ENCODE peak calls at places on chromosomes 7 and 10, in four cellular contexts. M is dorsolateral prefrontal cortex, F is ureter, L is H54. G is an unnamed sample.

GRCh38 chr7:29248713-29249382 is 54.3 kb downstream of the CHN2 start:
- DNase-seq in F (no peak), M (no peak), L (no peak), G (no peak)

GRCh38 chr10:113350311-113350710 is 202.5 kb upstream of the HABP2 start:
- DNase-seq in F (no peak), M (no peak), L (no peak), G (no peak)

GRCh38 chr10:15444105-15445021 is 73.3 kb upstream of the FAM171A1 start:
- DNase-seq in F (no peak), M (no peak), L (no peak), G (no peak)

GRCh38 chr7:119472398-119473038 is 800.5 kb upstream of the KCND2 start:
- DNase-seq in L (no peak), F (no peak), M (no peak), G (no peak)

GRCh38 chr10:14477408-14477710 is 146.6 kb upstream of the FRMD4A start:
- DNase-seq in L (no peak), F (no peak), M (no peak), G (no peak)

GRCh38 chr10:77405771-77406241 is 231.8 kb downstream of the KCNMA1 start:
- DNase-seq in M (peak; percentile 58), L (peak; percentile 83), F (peak; percentile 77), G (no peak)

GRCh38 chr7:919114-919442 is 35.4 kb downstream of the ADAP1 start:
- DNase-seq in F (peak; percentile 34), L (no peak), M (peak; percentile 25), G (no peak)

GRCh38 chr10:73910401-73910763 is 550 bp upstream of the PLAU start:
- DNase-seq in F (no peak), L (no peak), M (no peak), G (no peak)

GRCh38 chr7:7765422-7765821 is 47.0 kb upstream of the RPA3 start:
- DNase-seq in M (no peak), F (no peak), L (no peak), G (no peak)

GRCh38 chr7:156998988-156999610 is 11.4 kb downstream of the MNX1 start:
- DNase-seq in F (no peak), L (no peak), M (no peak), G (no peak)

GRCh38 chr7:2247141-2247985 is 5.3 kb downstream of the NUDT1 start:
- DNase-seq in F (no peak), M (no peak), L (no peak), G (no peak)

GRCh38 chr10:50314169-50315071 is 63.1 kb upstream of the ASAH2 start:
- DNase-seq in M (no peak), L (no peak), F (no peak), G (no peak)

GRCh38 chr10:36181421-36181820 is 539.3 kb upstream of the FZD8 start:
- DNase-seq in F (no peak), M (no peak), L (no peak), G (no peak)

GRCh38 chr10:57696641-57697040 is 571.1 kb downstream of the IPMK start:
- DNase-seq in M (no peak), L (no peak), F (no peak), G (no peak)

GRCh38 chr10:88754272-88754671 is 5.5 kb upstream of the LIPN start:
- DNase-seq in F (no peak), L (peak; percentile 5), M (no peak), G (no peak)

GRCh38 chr10:97898429-97898828 is 48.8 kb downstream of the GOLGA7B start:
- DNase-seq in M (no peak), F (no peak), L (no peak), G (no peak)

GRCh38 chr7:142001163-142001874 is 5.6 kb downstream of the MGAM start:
- DNase-seq in L (no peak), F (no peak), M (no peak), G (no peak)

GRCh38 chr7:69837387-69838068 is 239.3 kb downstream of the AUTS2 start:
- DNase-seq in F (no peak), M (no peak), L (no peak), G (no peak)

GRCh38 chr10:128880221-128880620 is 586.8 kb upstream of the MGMT start:
- DNase-seq in M (no peak), F (no peak), L (no peak), G (no peak)

GRCh38 chr10:98795467-98795866 is 348.7 kb upstream of the HPS1 start:
- DNase-seq in M (no peak), L (no peak), F (no peak), G (no peak)

GRCh38 chr7:118239014-118239413 is 14.5 kb downstream of the ANKRD7 start:
- DNase-seq in F (no peak), L (no peak), M (no peak), G (no peak)

GRCh38 chr10:73577788-73578187 is 13.4 kb downstream of the USP54 start:
- DNase-seq in F (peak; percentile 78), L (no peak), M (no peak), G (no peak)

GRCh38 chr7:131174391-131174790 is 153.3 kb upstream of the MKLN1 start:
- DNase-seq in L (no peak), M (no peak), F (no peak), G (no peak)

GRCh38 chr7:87152897-87153641 is 816 bp downstream of the DMTF1 start:
- DNase-seq in F (peak; percentile 46), L (no peak), M (peak; percentile 36), G (no peak)

G was measured in amygdala.